ENCODE peak calls at places on chromosome 5, in four cellular contexts. T, L, V and E are unnamed samples.

GRCh38 chr5:132026516-132027008 is 15.1 kb upstream of the ACSL6 start:
- DNase-seq in T (no peak), L (no peak), V (no peak), E (no peak)

GRCh38 chr5:119275146-119275872 is 80.5 kb upstream of the TNFAIP8 start:
- DNase-seq in L (no peak), T (no peak), V (no peak), E (peak; percentile 21)

GRCh38 chr5:149580808-149581191 is 498 bp upstream of the ARHGEF37 start:
- DNase-seq in L (no peak), V (no peak), T (no peak), E (no peak)

GRCh38 chr5:98769256-98770157 is 4.0 kb upstream of the RGMB start:
- DNase-seq in V (no peak), L (no peak), T (no peak), E (no peak)

GRCh38 chr5:11822598-11822997 is 81.6 kb downstream of the CTNND2 start:
- DNase-seq in T (no peak), L (no peak), V (no peak), E (no peak)

GRCh38 chr5:170554566-170555267 is 50.9 kb downstream of the KCNIP1 start:
- DNase-seq in L (no peak), V (no peak), T (no peak), E (no peak)

GRCh38 chr5:429453-430188 is 13.4 kb upstream of the EXOC3 start:
- DNase-seq in L (no peak), V (no peak), T (no peak), E (no peak)

GRCh38 chr5:38208782-38209378 is 49.5 kb upstream of the EGFLAM start:
- DNase-seq in T (peak; percentile 46), V (no peak), L (peak; percentile 43), E (peak; percentile 47)

GRCh38 chr5:54390539-54391031 is 64.9 kb upstream of the HSPB3 start:
- DNase-seq in L (no peak), T (no peak), V (no peak), E (no peak)

GRCh38 chr5:10556893-10557746 is 6.8 kb upstream of the ANKRD33B start:
- DNase-seq in V (no peak), T (no peak), L (peak; percentile 16), E (no peak)

GRCh38 chr5:84411832-84412605 is 27.3 kb upstream of the EDIL3 start:
- DNase-seq in V (no peak), T (no peak), L (no peak), E (no peak)

GRCh38 chr5:179166886-179167841 is 107.0 kb downstream of the ZNF354C start:
- DNase-seq in V (no peak), L (peak; percentile 87), T (no peak), E (no peak)

GRCh38 chr5:41161271-41161670 is 52.1 kb downstream of the C6 start:
- DNase-seq in V (no peak), L (no peak), T (no peak), E (no peak)

GRCh38 chr5:151632524-151632923 is 41.4 kb upstream of the FAT2 start:
- DNase-seq in T (peak; percentile 21), V (no peak), L (no peak), E (no peak)

GRCh38 chr5:38497946-38498345 is 58.5 kb downstream of the LIFR start:
- DNase-seq in T (peak; percentile 27), V (no peak), L (no peak), E (peak; percentile 12)

GRCh38 chr5:144189800-144190429 is 19.2 kb downstream of the KCTD16 start:
- DNase-seq in L (no peak), V (peak; percentile 76), T (no peak), E (no peak)

GRCh38 chr5:38008198-38008597 is 168.4 kb upstream of the GDNF start:
- DNase-seq in L (no peak), V (no peak), T (no peak), E (no peak)

GRCh38 chr5:179328291-179328690 is 17.0 kb downstream of the ADAMTS2 start:
- DNase-seq in T (no peak), L (no peak), V (no peak), E (no peak)

GRCh38 chr5:57174128-57174849 is 430 bp downstream of the GPBP1 start:
- DNase-seq in V (no peak), T (no peak), L (peak; percentile 36), E (no peak)

GRCh38 chr5:157327771-157328170 is 61.8 kb downstream of the CYFIP2 start:
- DNase-seq in L (no peak), V (no peak), T (no peak), E (no peak)

GRCh38 chr5:55694152-55694830 is 17.8 kb downstream of the SLC38A9 start:
- DNase-seq in V (no peak), L (no peak), T (peak; percentile 34), E (peak; percentile 48)

GRCh38 chr5:52989025-52989780 is at the start of gene ITGA2:
- DNase-seq in V (no peak), T (peak; percentile 74), L (peak; percentile 59), E (peak; percentile 36)

GRCh38 chr5:137649228-137649890 is 86.5 kb downstream of the KLHL3 start:
- DNase-seq in T (no peak), L (no peak), V (no peak), E (no peak)

GRCh38 chr5:73815631-73816030 is 189.6 kb downstream of the ARHGEF28 start:
- DNase-seq in V (no peak), T (no peak), L (no peak), E (no peak)

GRCh38 chr5:61801174-61801573 is 469.1 kb downstream of the ZSWIM6 start:
- DNase-seq in V (no peak), T (no peak), L (no peak), E (no peak)

GRCh38 chr5:162474239-162474638 is 406.7 kb downstream of the GABRG2 start:
- DNase-seq in V (no peak), L (no peak), T (no peak), E (no peak)

GRCh38 chr5:176888016-176888864 is 10.9 kb downstream of the HK3 start:
- DNase-seq in V (no peak), T (no peak), L (no peak), E (no peak)

GRCh38 chr5:38853753-38854470 is 8.1 kb downstream of the OSMR start:
- DNase-seq in T (no peak), L (no peak), V (no peak), E (peak; percentile 51)

GRCh38 chr5:142152383-142152730 is 43.8 kb downstream of the NDFIP1 start:
- DNase-seq in T (no peak), L (no peak), V (no peak), E (peak; percentile 26)

GRCh38 chr5:132327278-132327959 is 33.2 kb downstream of the SLC22A4 start:
- DNase-seq in V (no peak), T (no peak), L (no peak), E (no peak)

GRCh38 chr5:35758151-35758724 is 98.5 kb upstream of the IL7R start:
- DNase-seq in V (no peak), L (no peak), T (peak; percentile 10), E (no peak)

GRCh38 chr5:1887400-1888360 is 5.0 kb upstream of the IRX4 start:
- DNase-seq in V (no peak), T (no peak), L (no peak), E (no peak)
- TF ChIP-seq EZH2 in V (no peak), T (no peak), L (no peak), E (no peak)

DNA sequence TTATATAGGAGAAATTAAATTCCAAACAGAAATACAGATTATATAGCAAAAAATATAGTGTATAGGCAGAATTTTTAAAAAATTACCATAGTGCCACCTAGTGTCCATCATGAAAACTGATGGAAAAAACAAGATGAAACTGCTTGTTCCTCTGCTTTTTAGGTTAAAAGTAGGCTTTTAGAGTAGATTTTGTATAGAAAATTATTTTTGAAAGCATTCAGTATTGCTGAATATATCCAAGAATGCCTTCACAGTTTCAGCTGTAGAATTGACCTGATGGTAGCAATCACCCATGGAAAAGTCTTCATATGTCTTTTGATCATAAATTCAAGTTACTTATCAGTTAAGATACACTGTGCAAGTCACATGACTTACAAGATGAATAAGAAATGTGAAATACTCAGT is 19.7 kb downstream of the RIOK2 start:
- DNase-seq in L (no peak), V (no peak), T (no peak), E (no peak)
- TF ChIP-seq SRF in L (no peak), V (no peak), T (no peak), E (no peak)

DNA sequence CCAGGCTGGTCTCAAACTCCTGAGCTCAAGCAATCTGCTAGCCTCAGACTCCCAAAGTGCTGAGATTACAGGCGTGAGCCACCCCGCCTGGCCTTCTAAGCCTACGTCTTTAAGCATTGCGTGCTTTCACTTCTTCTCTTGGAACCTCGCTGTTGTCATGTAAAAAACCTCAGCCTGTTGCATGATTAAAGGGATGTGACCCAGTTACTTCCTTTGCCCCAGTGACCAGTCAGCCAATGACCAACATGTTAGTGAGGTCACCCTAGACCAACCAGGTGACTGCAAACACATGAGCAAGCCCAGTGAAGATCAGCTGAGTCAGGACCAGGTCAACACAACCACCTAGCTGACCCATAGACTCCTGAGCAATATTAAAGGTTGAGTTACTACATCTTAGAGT is 10.5 kb downstream of the KIF4B start:
- DNase-seq in T (no peak), V (no peak), L (no peak), E (no peak)
- TF ChIP-seq ZBTB33 in T (no peak), V (no peak), L (no peak), E (no peak)

GRCh38 chr5:129903466-129904101 is 681 bp upstream of the CHSY3 start:
- DNase-seq in V (no peak), L (no peak), T (no peak), E (no peak)
- TF ChIP-seq EZH2 in V (peak; percentile 51), L (no peak), T (no peak), E (no peak)

GRCh38 chr5:59564895-59565294 is 328.6 kb downstream of the PDE4D start:
- DNase-seq in T (no peak), V (no peak), L (no peak), E (no peak)
- TF ChIP-seq SRF in T (no peak), V (no peak), L (no peak), E (no peak)

GRCh38 chr5:136212252-136212721 is 19.3 kb upstream of the SMIM32 start:
- DNase-seq in T (peak; percentile 21), L (peak; percentile 76), V (no peak), E (peak; percentile 24)
- TF ChIP-seq ZBTB33 in T (no peak), L (no peak), V (no peak), E (no peak)

GRCh38 chr5:88677943-88678779 is 204.8 kb downstream of the MEF2C start:
- DNase-seq in L (no peak), T (no peak), V (no peak), E (no peak)
- TF ChIP-seq EZH2 in L (no peak), T (no peak), V (no peak), E (no peak)

DNA sequence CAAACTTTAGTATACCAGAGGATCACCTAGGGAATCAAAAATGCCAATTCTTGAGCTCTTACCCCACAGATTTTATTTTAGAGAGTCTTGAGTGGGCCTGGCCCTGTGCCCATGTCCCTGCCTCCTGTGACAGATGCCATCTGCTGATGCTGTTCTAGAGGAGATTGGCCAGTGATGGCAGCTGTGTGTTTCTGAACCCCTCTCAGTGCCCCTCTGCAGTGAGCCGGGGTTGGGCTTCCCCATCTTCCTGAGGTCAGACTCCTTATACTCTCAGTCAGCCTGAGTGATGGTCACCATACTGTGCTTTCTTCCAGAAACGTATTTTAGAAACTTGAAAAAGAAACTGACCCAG is 6.1 kb downstream of the PTCD2 start:
- DNase-seq in L (no peak), V (no peak), T (no peak), E (no peak)
- TF ChIP-seq SRF in L (no peak), V (no peak), T (no peak), E (no peak)

DNA sequence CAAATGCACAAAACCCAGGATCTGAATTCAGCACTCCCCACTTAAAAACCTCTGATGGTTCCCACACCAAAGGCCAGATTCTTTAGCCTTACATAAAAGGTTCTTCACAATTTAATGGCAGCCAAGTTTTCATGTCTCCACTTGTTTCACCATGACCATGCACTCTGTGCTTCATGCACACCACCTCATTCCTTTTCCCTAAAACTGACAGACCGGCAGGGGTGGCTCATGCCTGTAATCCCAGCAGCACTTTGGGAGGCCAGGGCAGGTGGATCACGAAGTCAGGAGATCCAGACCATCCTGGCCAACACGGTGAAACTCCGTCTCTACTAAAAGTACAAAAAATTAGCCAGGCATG is 150.4 kb downstream of the SEMA6A start:
- DNase-seq in L (no peak), V (no peak), T (no peak), E (no peak)
- TF ChIP-seq ZBTB33 in L (no peak), V (no peak), T (no peak), E (no peak)